ENCODE peak calls at places on chromosome 20, in five cellular contexts. K is GM23248, B is neural progenitor cell, D is thoracic aorta, M is PC-9. Q is an unnamed sample. For H3K4me1, the result is how much of the 10 kb centered on the place peaks cover.

GRCh38 chr20:61112515-61112914 is 139.5 kb upstream of the CDH4 start:
- DNase-seq in K (no peak), B (no peak), D (no peak), M (no peak), Q (no peak)

GRCh38 chr20:58213112-58213511 is 15.3 kb downstream of the ANKRD60 start:
- DNase-seq in K (peak), B (peak), D (no peak), M (no peak), Q (no peak)

GRCh38 chr20:50930139-50931047 is 844 bp downstream of the ADNP start:
- DNase-seq in K (peak), B (peak), D (no peak), M (peak), Q (no peak)

GRCh38 chr20:61340157-61340556 is 88.1 kb downstream of the CDH4 start:
- DNase-seq in K (no peak), B (no peak), D (no peak), M (no peak), Q (no peak)

GRCh38 chr20:51732454-51732791 is 35.8 kb downstream of the ATP9A start:
- DNase-seq in K (peak), B (no peak), D (no peak), M (no peak), Q (no peak)

GRCh38 chr20:16292227-16292626 is 281.0 kb downstream of the KIF16B start:
- DNase-seq in K (peak), B (no peak), D (no peak), M (no peak), Q (no peak)

GRCh38 chr20:62050166-62051120 is 15.2 kb downstream of the TAF4 start:
- DNase-seq in K (no peak), B (no peak), D (no peak), M (no peak), Q (no peak)

GRCh38 chr20:62805711-62806382 is 1.2 kb downstream of the OGFR start:
- DNase-seq in K (no peak), B (peak), D (no peak), M (no peak), Q (no peak)

GRCh38 chr20:32160341-32160740 is 47.2 kb downstream of the PLAGL2 start:
- DNase-seq in K (no peak), B (no peak), D (no peak), M (no peak), Q (no peak)

GRCh38 chr20:25321991-25322390 is 68.6 kb downstream of the ABHD12 start:
- DNase-seq in K (no peak), B (no peak), D (no peak), M (no peak), Q (no peak)
- H3K4me1 ChIP-seq in K (under half), B (under half), D (under half), M (under half), Q (under half)

GRCh38 chr20:54165014-54165413 is 8.8 kb downstream of the CYP24A1 start:
- DNase-seq in K (no peak), B (no peak), D (no peak), M (no peak), Q (no peak)
- H3K27ac ChIP-seq in K (no peak), B (no peak), D (no peak), M (no peak), Q (no peak)

DNA sequence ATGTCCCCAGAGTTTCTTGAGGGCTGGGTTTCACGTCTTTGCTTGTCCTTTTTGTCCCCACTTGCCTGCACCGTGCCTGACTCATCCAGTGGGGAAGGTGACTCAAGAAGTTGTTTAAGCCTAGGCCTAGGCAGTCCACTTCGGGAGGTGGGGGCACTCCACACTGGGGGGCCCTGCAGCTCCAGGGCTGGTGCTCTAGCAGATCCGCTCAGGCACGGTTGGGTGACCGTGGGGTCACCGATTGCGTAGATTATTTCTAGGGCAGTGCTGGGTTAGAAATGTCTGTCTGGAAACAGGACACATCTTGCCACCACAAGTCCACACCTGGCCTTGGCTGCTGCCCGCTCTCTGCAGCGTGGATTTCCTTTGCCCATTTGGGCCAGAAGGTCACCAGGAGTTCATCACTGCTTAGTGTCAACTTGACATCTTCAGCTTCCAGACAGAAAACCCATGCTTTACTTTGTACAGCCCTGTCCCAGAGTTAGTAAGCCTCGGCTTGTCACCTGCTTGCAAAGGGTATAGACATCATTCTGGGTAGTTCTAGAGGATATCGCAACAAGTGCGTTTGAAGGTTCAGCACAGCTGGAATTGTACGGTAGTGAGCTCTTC is 13.6 kb upstream of the C20orf144 start:
- DNase-seq in K (peak), B (no peak), D (no peak), M (no peak), Q (no peak)
- H3K4me1 ChIP-seq in K (under half), B (under half), D (under half), M (under half), Q (under half)

DNA sequence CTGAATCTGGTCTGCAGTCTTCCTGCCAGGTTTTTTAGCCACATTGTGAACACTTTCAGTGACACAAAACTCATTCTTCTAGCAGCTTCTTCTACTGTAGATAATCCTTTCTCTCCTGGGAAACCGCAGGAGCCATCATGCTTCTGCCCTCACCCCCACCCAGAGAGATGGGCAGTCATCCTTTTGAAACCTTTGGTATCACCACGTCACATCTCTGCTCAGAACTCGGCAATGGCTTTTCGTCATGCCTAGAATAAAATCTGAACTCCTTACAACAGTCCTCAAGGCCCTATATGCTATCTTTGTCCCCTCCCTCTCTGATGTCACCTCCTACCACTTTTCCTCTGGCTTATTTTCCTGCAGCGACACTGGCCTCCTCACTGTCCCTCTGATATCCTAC is 46.4 kb upstream of the ZNFX1 start:
- DNase-seq in K (no peak), B (no peak), D (no peak), M (no peak), Q (no peak)
- H3K27ac ChIP-seq in K (peak), B (no peak), D (no peak), M (no peak), Q (no peak)

GRCh38 chr20:37984018-37984785 is 49.1 kb downstream of the TTI1 start:
- DNase-seq in K (no peak), B (no peak), D (no peak), M (no peak), Q (no peak)
- H3K4me1 ChIP-seq in K (under half), B (under half), D (under half), M (under half), Q (under half)

GRCh38 chr20:36064661-36065426 is 89.7 kb upstream of the EPB41L1 start:
- DNase-seq in K (peak), B (peak), D (peak), M (peak), Q (peak)

GRCh38 chr20:36062799-36063198 is 91.7 kb upstream of the EPB41L1 start:
- DNase-seq in K (peak), B (no peak), D (no peak), M (no peak), Q (no peak)

GRCh38 chr20:36063916-36064660 is 90.5 kb upstream of the EPB41L1 start:
- DNase-seq in K (no peak), B (no peak), D (no peak), M (no peak), Q (no peak)

GRCh38 chr20:36066777-36067176 is 87.8 kb upstream of the EPB41L1 start:
- DNase-seq in K (no peak), B (no peak), D (no peak), M (no peak), Q (no peak)

DNA sequence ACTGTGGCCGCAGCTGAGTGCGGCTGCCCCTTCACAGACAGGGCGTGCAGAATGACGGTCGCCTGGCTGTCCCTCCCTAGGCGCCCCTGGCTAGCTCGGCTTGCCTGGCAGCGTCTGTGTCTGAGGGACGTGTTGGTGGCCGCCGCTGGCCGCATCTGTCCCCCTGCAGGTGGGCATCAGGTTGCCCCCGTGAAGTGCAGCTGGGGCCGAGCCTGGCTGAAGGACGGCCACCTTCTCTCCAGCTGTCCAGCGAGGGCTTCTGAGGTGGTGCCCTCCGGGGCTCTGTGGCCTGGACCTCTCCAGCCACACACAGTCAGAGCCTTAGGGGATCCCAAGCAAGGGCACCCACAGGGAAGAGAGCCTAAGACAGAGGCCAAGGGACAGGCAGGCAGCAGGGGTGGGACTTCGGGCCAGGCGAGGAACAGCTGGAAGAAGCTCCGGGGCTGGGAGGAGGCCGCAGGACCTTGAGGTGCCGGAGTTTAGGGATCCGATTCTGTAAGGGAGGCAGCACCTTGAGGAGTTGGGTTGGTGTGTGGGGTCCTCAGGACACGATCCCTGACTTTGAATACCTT is 89.0 kb upstream of the EPB41L1 start:
- DNase-seq in K (no peak), B (no peak), D (no peak), M (no peak), Q (no peak)
- H3K27ac ChIP-seq in K (peak), B (no peak), D (peak), M (no peak), Q (peak)

Q was measured in esophagus squamous epithelium.